ENCODE peak calls at places on chromosomes 5 and 9, in four cellular contexts. O is NCI-H748 treated with DMSO at 0.1 percent for 48 hours, E is HS-27A, R is HCT116. J is an unnamed sample.

GRCh38 chr9:76643399-76644117 is 120.7 kb upstream of the PCA3 start:
- DNase-seq in O (no peak), E (no peak), R (no peak), J (no peak)

GRCh38 chr5:140575309-140575708 is 10.7 kb downstream of the SLC35A4 start:
- DNase-seq in O (no peak), E (no peak), R (peak), J (peak)

GRCh38 chr5:93607367-93608258 is 24.6 kb downstream of the NR2F1 start:
- DNase-seq in O (peak), E (no peak), R (no peak), J (no peak)

GRCh38 chr9:122228906-122229837 is at the start of gene LHX6:
- DNase-seq in O (no peak), E (no peak), R (no peak), J (no peak)

GRCh38 chr5:41193462-41194166 is 19.7 kb downstream of the C6 start:
- DNase-seq in O (no peak), E (peak), R (no peak), J (peak)

GRCh38 chr5:157575096-157575872 is at the start of gene ADAM19:
- DNase-seq in O (peak), E (peak), R (no peak), J (peak)

GRCh38 chr5:129672006-129672405 is 75.9 kb upstream of the MINAR2 start:
- DNase-seq in O (no peak), E (no peak), R (no peak), J (no peak)

GRCh38 chr5:72817076-72817476 is 615 bp downstream of the TNPO1 start:
- DNase-seq in O (peak), E (peak), R (peak), J (peak)

GRCh38 chr5:96978812-96979449 is 43.1 kb downstream of the LNPEP start:
- DNase-seq in O (no peak), E (no peak), R (no peak), J (no peak)

GRCh38 chr5:131633830-131634229 is 1.2 kb downstream of the RAPGEF6 start:
- DNase-seq in O (no peak), E (no peak), R (no peak), J (no peak)

GRCh38 chr5:113204525-113205161 is 228.0 kb downstream of the DCP2 start:
- DNase-seq in O (no peak), E (no peak), R (no peak), J (peak)

GRCh38 chr5:54884195-54884536 is 101.2 kb downstream of the ESM1 start:
- DNase-seq in O (no peak), E (no peak), R (no peak), J (no peak)

GRCh38 chr5:127367912-127368468 is 77.4 kb downstream of the MEGF10 start:
- DNase-seq in O (no peak), E (no peak), R (no peak), J (no peak)

GRCh38 chr9:4970970-4971641 is 14.0 kb upstream of the JAK2 start:
- DNase-seq in O (no peak), E (no peak), R (no peak), J (no peak)

GRCh38 chr5:78638423-78638822 is 10.1 kb downstream of the LHFPL2 start:
- DNase-seq in O (peak), E (peak), R (no peak), J (peak)

GRCh38 chr5:43563321-43563720 is 6.4 kb upstream of the PAIP1 start:
- DNase-seq in O (no peak), E (no peak), R (no peak), J (no peak)

GRCh38 chr9:133048595-133048994 is 13.2 kb upstream of the CEL start:
- DNase-seq in O (no peak), E (no peak), R (peak), J (no peak)

GRCh38 chr5:143168171-143168681 is 235.3 kb downstream of the NR3C1 start:
- DNase-seq in O (no peak), E (no peak), R (no peak), J (no peak)

GRCh38 chr9:72983512-72984021 is 30.7 kb upstream of the ALDH1A1 start:
- DNase-seq in O (no peak), E (no peak), R (no peak), J (no peak)

GRCh38 chr9:5447337-5447736 is 3.0 kb upstream of the CD274 start:
- DNase-seq in O (no peak), E (no peak), R (no peak), J (no peak)

GRCh38 chr5:167633114-167633513 is 658.3 kb upstream of the WWC1 start:
- DNase-seq in O (no peak), E (no peak), R (no peak), J (no peak)

J was measured in trophoblast cell.